ENCODE peak calls at places on chromosomes 11 and 22, in seven cellular contexts. P is BE2C, T is gastrocnemius medialis, I is foreskin fibroblast, B is astrocyte of the spinal cord, K is ovary, N is coronary artery. E is an unnamed sample.

GRCh38 chr11:25769287-25769686 is 562.6 kb upstream of the ANO3 start:
- DNase-seq in P (no peak), B (peak), K (no peak), N (no peak), T (no peak), I (no peak), E (no peak)

GRCh38 chr11:65435330-65435931 is 12.8 kb downstream of the NEAT1 start:
- DNase-seq in K (peak), T (no peak), P (no peak), B (peak), I (no peak), N (peak), E (peak)

GRCh38 chr11:73663604-73664495 is 17.5 kb downstream of the PLEKHB1 start:
- DNase-seq in B (no peak), K (no peak), P (no peak), N (no peak), T (no peak), I (no peak), E (no peak)

GRCh38 chr11:69157822-69158231 is 2.1 kb downstream of the SMIM38 start:
- DNase-seq in B (no peak), N (no peak), K (no peak), I (no peak), P (peak), T (no peak), E (no peak)

GRCh38 chr22:34804588-34804987 is 261.4 kb upstream of the ISX start:
- DNase-seq in B (no peak), T (no peak), N (no peak), P (no peak), K (no peak), I (no peak), E (no peak)

GRCh38 chr22:22709719-22710445 is 65.5 kb downstream of the GGTLC2 start:
- DNase-seq in N (peak), K (no peak), B (no peak), I (no peak), T (no peak), P (peak), E (peak)

GRCh38 chr22:41367039-41367679 is 14.6 kb upstream of the TEF start:
- DNase-seq in K (peak), I (peak), N (peak), B (peak), T (peak), P (peak), E (peak)

GRCh38 chr11:57491371-57492061 is 24.0 kb downstream of the SLC43A1 start:
- DNase-seq in K (no peak), B (no peak), T (no peak), N (no peak), I (no peak), P (peak), E (no peak)

GRCh38 chr22:41920271-41920976 is 5.5 kb upstream of the SHISA8 start:
- DNase-seq in N (no peak), K (no peak), T (no peak), I (no peak), B (no peak), P (no peak), E (no peak)

GRCh38 chr11:58905141-58905715 is 34.1 kb upstream of the GLYATL1 start:
- DNase-seq in B (peak), T (no peak), P (peak), N (no peak), I (peak), K (no peak), E (no peak)

GRCh38 chr11:1092145-1092670 is 17.5 kb downstream of the MUC2 start:
- DNase-seq in T (no peak), K (no peak), B (no peak), P (no peak), N (no peak), I (no peak), E (no peak)

GRCh38 chr11:130314184-130314748 is 451 bp downstream of the ZBTB44 start:
- DNase-seq in T (peak), N (peak), B (peak), P (no peak), I (peak), K (peak), E (peak)

GRCh38 chr11:128506999-128507591 is 80.3 kb downstream of the ETS1 start:
- DNase-seq in T (peak), N (peak), P (peak), B (peak), K (peak), I (peak), E (peak)

GRCh38 chr11:111777094-111778046 is 11.2 kb upstream of the PPP2R1B start:
- DNase-seq in N (no peak), K (peak), B (peak), T (no peak), P (peak), I (peak), E (no peak)

GRCh38 chr11:72243173-72243566 is 806 bp downstream of the PHOX2A start:
- DNase-seq in N (no peak), B (no peak), P (peak), T (no peak), K (no peak), I (no peak), E (no peak)

GRCh38 chr11:6545917-6546605 is 49.0 kb downstream of the DNHD1 start:
- DNase-seq in P (no peak), N (no peak), K (no peak), I (no peak), T (peak), B (no peak), E (no peak)

GRCh38 chr11:1879342-1879940 is 12.3 kb downstream of the PRR33 start:
- DNase-seq in K (no peak), T (no peak), P (no peak), B (no peak), N (peak), I (no peak), E (no peak)

GRCh38 chr22:19448739-19449421 is 1.4 kb upstream of the C22orf39 start:
- DNase-seq in P (no peak), B (no peak), N (no peak), K (no peak), I (no peak), T (no peak), E (no peak)

GRCh38 chr11:62540804-62541671 is 5.6 kb downstream of the AHNAK start:
- DNase-seq in K (no peak), B (no peak), P (no peak), I (no peak), T (no peak), N (no peak), E (no peak)

GRCh38 chr11:71240061-71240690 is 12.2 kb downstream of the SHANK2 start:
- DNase-seq in P (no peak), B (no peak), T (no peak), I (no peak), K (no peak), N (peak), E (no peak)

GRCh38 chr11:92225563-92226308 is 1.1 kb downstream of the FAT3 start:
- DNase-seq in B (peak), T (no peak), K (peak), N (peak), I (no peak), P (peak), E (no peak)
- TF ChIP-seq CTCF in B (peak), T (no peak), K (no peak), N (no peak), I (peak), P (peak), E (peak)

GRCh38 chr11:121063728-121064127 is 37.3 kb upstream of the TECTA start:
- DNase-seq in I (no peak), T (no peak), B (no peak), P (peak), K (no peak), N (no peak), E (no peak)
- TF ChIP-seq CTCF in I (peak), T (no peak), B (peak), P (peak), K (no peak), N (no peak), E (peak)

DNA sequence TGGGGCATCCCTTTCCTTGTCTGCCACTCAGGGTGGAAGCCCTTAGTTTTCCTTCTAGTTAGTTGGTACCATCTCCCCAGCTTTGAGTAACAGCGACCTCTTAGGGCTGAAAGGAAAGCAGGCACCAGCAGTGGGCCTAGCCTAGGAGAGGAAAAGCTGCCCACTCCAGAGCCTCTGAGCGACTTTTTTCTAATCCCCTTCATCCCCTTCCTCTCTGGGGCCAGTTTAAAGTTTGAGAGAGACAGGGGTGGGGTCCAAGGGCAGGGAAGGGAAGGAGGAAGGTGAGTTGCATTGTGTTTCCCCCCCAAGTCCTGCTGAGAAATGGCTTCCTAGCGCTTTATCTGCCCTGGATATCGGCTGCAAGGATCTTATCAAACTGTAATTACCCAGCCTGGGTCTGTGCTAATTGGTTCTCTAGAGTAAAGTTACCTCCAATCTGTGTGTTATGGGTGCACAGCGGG is 573.9 kb upstream of the CADM1 start:
- DNase-seq in T (no peak), P (peak), I (no peak), K (no peak), B (no peak), N (no peak), E (no peak)
- TF ChIP-seq CTCF in T (no peak), P (peak), I (no peak), K (no peak), B (peak), N (no peak), E (peak)

GRCh38 chr11:122788781-122789535 is 49.3 kb upstream of the CRTAM start:
- DNase-seq in T (no peak), B (no peak), K (no peak), I (no peak), N (peak), P (no peak), E (no peak)
- TF ChIP-seq CTCF in T (no peak), B (no peak), K (no peak), I (no peak), N (no peak), P (peak), E (peak)

DNA sequence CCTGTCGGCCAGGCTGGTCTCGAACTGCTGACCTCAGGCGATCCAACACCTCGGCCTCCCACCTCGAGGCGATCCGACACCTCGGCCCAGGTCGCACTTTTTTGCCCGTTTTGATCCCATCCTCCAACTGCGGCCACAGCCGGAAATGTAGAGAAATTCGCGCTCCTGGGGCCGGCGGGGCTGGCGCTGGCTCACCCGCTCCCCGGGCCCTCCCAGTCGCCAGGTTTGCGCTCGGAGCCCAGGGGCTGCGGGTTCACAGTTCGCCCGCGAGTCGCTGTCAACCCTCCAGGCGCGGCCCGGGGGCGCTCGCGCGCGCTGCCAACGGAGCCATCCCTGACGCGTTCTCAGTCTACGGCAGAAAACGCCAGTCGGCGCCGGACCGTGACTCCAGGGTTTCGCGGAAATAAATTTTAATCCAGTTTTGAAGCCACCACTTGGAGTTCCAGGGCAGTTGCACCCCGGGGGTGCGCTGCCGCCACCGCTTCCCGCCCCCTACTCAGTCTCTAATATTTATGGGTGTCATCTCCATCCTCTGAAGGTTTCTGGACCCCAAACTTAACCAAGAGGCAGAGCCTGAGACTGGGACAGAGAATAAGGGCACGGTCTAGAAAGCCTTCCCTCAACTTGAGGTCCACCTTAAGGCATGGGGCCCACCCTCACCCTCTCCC is 1.5 kb upstream of the KLHDC7B start:
- DNase-seq in T (no peak), B (peak), P (peak), K (peak), I (peak), N (no peak), E (peak)
- TF ChIP-seq CTCF in T (peak), B (peak), P (peak), K (no peak), I (peak), N (no peak), E (peak)

DNA sequence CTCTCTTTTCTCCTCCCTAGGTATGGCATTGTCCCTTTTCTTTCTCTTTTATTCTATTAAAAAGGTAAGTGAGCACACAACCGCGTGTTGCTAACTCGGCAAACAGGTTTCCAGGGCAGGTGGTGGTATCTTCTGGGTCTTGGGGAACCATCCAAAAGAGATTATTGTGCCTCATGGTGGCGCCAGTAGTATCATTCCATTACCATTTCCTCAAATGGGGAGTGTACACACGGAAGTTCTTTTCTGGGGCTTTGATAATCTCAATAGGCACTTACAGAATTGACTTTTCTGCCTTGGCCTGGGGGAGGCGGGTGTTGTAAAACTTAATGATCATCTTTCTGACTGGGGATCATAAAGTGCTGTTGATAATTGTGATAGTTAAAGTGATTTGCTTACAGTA is 234.1 kb downstream of the KIRREL3 start:
- DNase-seq in B (no peak), N (no peak), I (no peak), K (no peak), P (no peak), T (no peak), E (no peak)
- TF ChIP-seq CTCF in B (no peak), N (no peak), I (no peak), K (no peak), P (no peak), T (no peak), E (no peak)

DNA sequence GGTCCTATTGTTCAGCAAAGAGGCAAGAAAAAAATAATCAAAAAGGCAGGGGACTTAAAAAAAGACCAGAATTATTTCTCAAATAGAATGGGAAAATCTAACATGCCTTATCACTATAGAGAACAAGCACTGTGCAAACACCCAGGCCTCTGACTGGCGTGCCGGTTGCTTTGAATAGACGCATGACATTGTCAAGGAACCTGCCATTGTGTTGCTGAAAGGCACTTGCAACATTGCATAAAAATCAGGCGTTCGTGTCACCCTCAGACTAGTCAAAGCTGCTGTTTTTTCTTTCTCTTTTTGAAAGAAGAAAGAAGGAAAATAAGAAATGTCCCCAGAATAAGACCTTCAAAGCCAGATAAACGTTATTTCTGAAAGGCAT is 549.3 kb upstream of the CADM1 start:
- DNase-seq in K (no peak), N (no peak), I (no peak), B (no peak), T (no peak), P (no peak), E (no peak)
- TF ChIP-seq CTCF in K (no peak), N (no peak), I (no peak), B (no peak), T (no peak), P (no peak), E (no peak)

GRCh38 chr22:46299101-46299500 is 2.4 kb downstream of the GTSE1 start:
- DNase-seq in P (no peak), K (no peak), I (no peak), B (no peak), N (no peak), T (no peak), E (no peak)

GRCh38 chr22:46297151-46297819 is 615 bp downstream of the GTSE1 start:
- DNase-seq in N (no peak), T (no peak), B (peak), I (peak), P (peak), K (peak), E (no peak)

GRCh38 chr22:46294784-46295183 is 1.9 kb upstream of the GTSE1 start:
- DNase-seq in K (no peak), P (no peak), T (no peak), I (no peak), B (no peak), N (no peak), E (no peak)

GRCh38 chr22:46295277-46295971 is 1.2 kb upstream of the GTSE1 start:
- DNase-seq in I (no peak), B (no peak), P (no peak), T (no peak), N (no peak), K (no peak), E (no peak)

GRCh38 chr22:46296257-46297150 is at the start of gene GTSE1:
- DNase-seq in N (peak), K (peak), I (peak), P (peak), T (peak), B (peak), E (peak)
- TF ChIP-seq CTCF in N (no peak), K (no peak), I (no peak), P (peak), T (no peak), B (no peak), E (peak)

DNA sequence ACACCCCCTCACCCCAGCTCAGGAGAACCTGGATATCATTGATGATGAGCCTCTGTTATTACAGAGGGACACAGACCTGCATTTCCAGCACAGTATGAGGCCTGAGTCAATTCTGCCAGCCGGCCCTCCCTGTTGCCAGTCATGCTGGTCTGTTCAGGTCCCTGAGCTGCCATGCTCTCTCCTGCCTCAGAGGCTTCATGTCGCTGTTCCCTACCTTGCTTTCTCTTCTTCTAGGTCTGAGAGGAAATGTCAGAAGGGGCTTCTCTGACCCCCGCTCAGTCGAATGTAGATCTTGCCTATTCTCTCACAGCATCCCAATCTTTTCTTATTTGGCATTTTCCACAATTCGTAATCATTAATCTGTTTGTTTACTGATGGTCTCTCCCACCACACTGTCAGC is 21.8 kb upstream of the ABCC8 start:
- DNase-seq in P (no peak), K (no peak), T (no peak), I (peak), B (no peak), N (no peak), E (no peak)
- TF ChIP-seq CTCF in P (no peak), K (no peak), T (no peak), I (peak), B (peak), N (no peak), E (peak)

GRCh38 chr11:113540416-113541330 is 65.5 kb upstream of the DRD2 start:
- DNase-seq in N (no peak), K (no peak), B (no peak), T (no peak), P (no peak), I (no peak), E (no peak)
- TF ChIP-seq CTCF in N (no peak), K (no peak), B (no peak), T (no peak), P (no peak), I (no peak), E (no peak)